ENCODE peak calls at places on chromosomes 4 and X, in six cellular contexts. U, K, W, I, L and V are unnamed samples.
A peak's percentile ranks its signal among the peaks of the same experiment; 100 is the strongest.

GRCh38 chr4:7185487-7186030 is 6.8 kb upstream of the SORCS2 start:
- DNase-seq in U (peak; percentile 12), K (peak; percentile 47), W (no peak), I (no peak), L (no peak), V (no peak)

GRCh38 chr4:39051454-39051853 is 10.6 kb upstream of the KLHL5 start:
- DNase-seq in U (no peak), K (no peak), W (no peak), I (no peak), L (no peak), V (no peak)

GRCh38 chrX:139179592-139179991 is 350.9 kb upstream of the F9 start:
- DNase-seq in U (no peak), K (no peak), W (no peak), I (no peak), L (no peak), V (no peak)

GRCh38 chr4:15586046-15586445 is 69.1 kb downstream of the FBXL5 start:
- DNase-seq in U (no peak), K (no peak), W (no peak), I (peak; percentile 12), L (no peak), V (no peak)

GRCh38 chrX:101729986-101730385 is 70.3 kb upstream of the ARMCX2 start:
- DNase-seq in U (no peak), K (no peak), W (no peak), I (no peak), L (no peak), V (no peak)

GRCh38 chr4:18566970-18567799 is 545.6 kb upstream of the LCORL start:
- DNase-seq in U (no peak), K (no peak), W (no peak), I (no peak), L (no peak), V (no peak)

GRCh38 chrX:131633285-131633917 is 89.5 kb downstream of the OR13H1 start:
- DNase-seq in U (no peak), K (no peak), W (peak; percentile 4), I (no peak), L (peak; percentile 32), V (peak; percentile 1)

GRCh38 chr4:86653237-86653865 is 59.2 kb downstream of the PTPN13 start:
- DNase-seq in U (no peak), K (no peak), W (no peak), I (no peak), L (no peak), V (no peak)

GRCh38 chr4:88610771-88611170 is 18.5 kb downstream of the HERC3 start:
- DNase-seq in U (peak; percentile 89), K (peak; percentile 84), W (no peak), I (peak; percentile 47), L (peak; percentile 28), V (no peak)

GRCh38 chrX:129979207-129979920 is 3.1 kb upstream of the BCORL1 start:
- DNase-seq in U (peak; percentile 53), K (peak; percentile 76), W (no peak), I (no peak), L (no peak), V (no peak)

GRCh38 chrX:65643046-65643785 is 24.2 kb upstream of the MSN start:
- DNase-seq in U (no peak), K (no peak), W (no peak), I (no peak), L (peak; percentile 36), V (no peak)

GRCh38 chr4:18366762-18367358 is 345.3 kb upstream of the LCORL start:
- DNase-seq in U (no peak), K (no peak), W (peak; percentile 7), I (no peak), L (peak; percentile 5), V (peak; percentile 13)

GRCh38 chrX:41265615-41266014 is 68.3 kb upstream of the DDX3X start:
- DNase-seq in U (peak; percentile 61), K (no peak), W (no peak), I (no peak), L (peak; percentile 51), V (peak; percentile 25)

GRCh38 chr4:86529450-86529849 is 64.7 kb upstream of the PTPN13 start:
- DNase-seq in U (no peak), K (no peak), W (no peak), I (no peak), L (no peak), V (no peak)

GRCh38 chr4:54998991-54999390 is 126.4 kb downstream of the KDR start:
- DNase-seq in U (no peak), K (no peak), W (no peak), I (no peak), L (peak; percentile 71), V (no peak)

GRCh38 chr4:188299161-188299560 is 159.9 kb downstream of the TRIML1 start:
- DNase-seq in U (no peak), K (no peak), W (no peak), I (no peak), L (no peak), V (no peak)

GRCh38 chr4:92305148-92305877 is 1.5 kb downstream of the GRID2 start:
- DNase-seq in U (peak; percentile 57), K (peak; percentile 78), W (no peak), I (no peak), L (peak; percentile 27), V (no peak)

GRCh38 chrX:120736989-120737388 is 107.1 kb upstream of the C1GALT1C1 start:
- DNase-seq in U (no peak), K (no peak), W (no peak), I (no peak), L (no peak), V (no peak)

GRCh38 chr4:77911091-77911490 is 48.5 kb downstream of the MRPL1 start:
- DNase-seq in U (no peak), K (no peak), W (no peak), I (no peak), L (no peak), V (no peak)

GRCh38 chrX:135421537-135421931 is 210 bp upstream of the SMIM10L2A start:
- DNase-seq in U (peak; percentile 89), K (peak; percentile 95), W (peak; percentile 19), I (peak; percentile 4), L (peak; percentile 6), V (peak; percentile 4)

GRCh38 chr4:22129454-22130075 is 181.0 kb upstream of the KCNIP4 start:
- DNase-seq in U (no peak), K (no peak), W (no peak), I (peak; percentile 1), L (no peak), V (no peak)

GRCh38 chr4:150325872-150326271 is 247.6 kb downstream of the DCLK2 start:
- DNase-seq in U (no peak), K (no peak), W (no peak), I (no peak), L (no peak), V (no peak)

DNA sequence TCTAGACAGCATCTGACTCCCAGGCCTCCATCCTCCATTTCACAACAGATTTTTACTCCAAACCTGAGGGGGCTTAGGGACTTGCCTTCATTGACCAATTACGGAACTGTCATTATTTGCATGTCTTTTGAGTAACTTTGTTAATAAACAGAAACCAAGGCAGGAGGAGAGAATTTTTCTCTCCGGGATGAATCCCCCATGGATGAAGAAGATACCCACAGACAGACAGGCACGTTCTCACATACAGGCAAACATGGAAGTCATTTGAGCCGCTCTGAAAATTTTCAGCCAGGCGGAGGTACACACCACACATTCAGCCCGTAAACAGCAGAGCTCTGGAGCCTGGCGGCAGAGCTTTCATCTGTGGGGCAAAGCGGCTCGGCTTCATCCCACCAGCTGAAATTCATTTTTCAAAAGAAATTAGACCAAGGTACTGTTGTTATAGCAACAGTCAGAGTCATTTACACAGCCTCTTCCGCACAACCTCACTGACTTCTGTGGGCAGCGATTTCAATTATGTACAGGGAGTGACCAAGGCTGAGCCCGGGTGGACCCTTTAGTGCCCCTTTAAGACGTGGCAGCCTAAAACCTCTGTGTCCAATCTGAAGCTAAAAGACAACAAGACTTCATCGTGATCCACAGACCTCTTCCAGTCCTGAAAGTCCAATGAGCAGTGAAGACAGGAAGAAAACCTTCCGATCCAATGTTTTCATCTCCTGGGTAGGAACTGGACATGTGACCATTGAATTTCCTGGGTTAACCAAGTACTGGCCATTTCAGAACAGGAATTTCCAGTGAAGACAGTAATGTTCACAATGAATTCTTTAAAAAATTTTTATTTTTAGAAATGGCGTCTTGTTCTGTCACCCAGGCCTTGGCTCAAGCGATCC is 237.0 kb downstream of the MGST2 start:
- DNase-seq in U (no peak), K (no peak), W (no peak), I (no peak), L (no peak), V (no peak)
- H3K4me3 ChIP-seq in U (peak overlapping the region; percentile 67), K (peak overlapping the region; percentile 85), W (no peak overlapping the region), I (peak overlapping the region; percentile 20), L (no peak overlapping the region), V (no peak overlapping the region)

GRCh38 chrX:87338510-87338909 is 179.1 kb upstream of the KLHL4 start:
- DNase-seq in U (no peak), K (no peak), W (no peak), I (no peak), L (peak; percentile 13), V (no peak)
- TF ChIP-seq CTCF in U (peak; percentile 32), K (peak; percentile 30), W (peak; percentile 10), I (no peak), L (peak; percentile 5), V (no peak)

GRCh38 chr4:108168672-108169562 is at the start of gene LEF1:
- DNase-seq in U (peak; percentile 51), K (peak; percentile 81), W (no peak), I (no peak), L (no peak), V (no peak)

GRCh38 chr4:108170729-108171540 is 2.2 kb upstream of the LEF1 start:
- DNase-seq in U (no peak), K (no peak), W (no peak), I (no peak), L (no peak), V (no peak)

GRCh38 chr4:108168213-108168671 is 490 bp downstream of the LEF1 start:
- DNase-seq in U (no peak), K (no peak), W (no peak), I (no peak), L (no peak), V (no peak)

GRCh38 chr4:108171541-108172230 is 3.0 kb upstream of the LEF1 start:
- DNase-seq in U (no peak), K (no peak), W (no peak), I (no peak), L (no peak), V (no peak)

GRCh38 chr4:108169639-108170038 is 907 bp upstream of the LEF1 start:
- DNase-seq in U (no peak), K (no peak), W (no peak), I (no peak), L (no peak), V (no peak)
- H3K4me3 ChIP-seq in U (no peak overlapping the region), K (no peak overlapping the region), W (no peak overlapping the region), I (no peak overlapping the region), L (no peak overlapping the region), V (no peak overlapping the region)

GRCh38 chrX:104104676-104105075 is 7.6 kb upstream of the ZCCHC18 start:
- DNase-seq in U (no peak), K (no peak), W (no peak), I (no peak), L (no peak), V (no peak)
- TF ChIP-seq CTCF in U (no peak), K (no peak), W (no peak), I (no peak), L (no peak), V (no peak)